ENCODE peak calls at places on chromosomes 3 and 15, in seven cellular contexts. One of them, this sample, is unnamed. For H3K4me1, the result is how much of the 10 kb centered on the place peaks cover.

GRCh38 chr3:14535616-14536015 is 4.5 kb downstream of the GRIP2 start:
- DNase-seq in IMR-90: no peak
- DNase-seq in right lobe of liver: no peak
- DNase-seq in endothelial cell of umbilical vein: no peak
- DNase-seq in heart left ventricle: peak
- DNase-seq in Peyer's patch: no peak
- DNase-seq in A549: no peak
- DNase-seq in this sample: no peak

GRCh38 chr3:122969585-122970453 is 57.7 kb downstream of the SEMA5B start:
- DNase-seq in endothelial cell of umbilical vein: no peak
- DNase-seq in A549: no peak
- DNase-seq in heart left ventricle: peak
- DNase-seq in right lobe of liver: no peak
- DNase-seq in Peyer's patch: no peak
- DNase-seq in IMR-90: peak
- DNase-seq in this sample: no peak

GRCh38 chr15:85016275-85016674 is 34.6 kb downstream of the PDE8A start:
- DNase-seq in endothelial cell of umbilical vein: no peak
- DNase-seq in Peyer's patch: no peak
- DNase-seq in A549: no peak
- DNase-seq in right lobe of liver: no peak
- DNase-seq in heart left ventricle: no peak
- DNase-seq in IMR-90: no peak
- DNase-seq in this sample: no peak

GRCh38 chr15:52866698-52867097 is 76.6 kb upstream of the ONECUT1 start:
- DNase-seq in right lobe of liver: no peak
- DNase-seq in endothelial cell of umbilical vein: no peak
- DNase-seq in A549: no peak
- DNase-seq in Peyer's patch: no peak
- DNase-seq in heart left ventricle: no peak
- DNase-seq in IMR-90: no peak
- DNase-seq in this sample: no peak

GRCh38 chr15:87874896-87875661 is 381.5 kb downstream of the NTRK3 start:
- DNase-seq in endothelial cell of umbilical vein: no peak
- DNase-seq in heart left ventricle: peak
- DNase-seq in Peyer's patch: no peak
- DNase-seq in right lobe of liver: no peak
- DNase-seq in IMR-90: peak
- DNase-seq in A549: no peak
- DNase-seq in this sample: no peak

GRCh38 chr15:60729850-60730458 is 251.0 kb upstream of the ICE2 start:
- DNase-seq in IMR-90: no peak
- DNase-seq in A549: no peak
- DNase-seq in endothelial cell of umbilical vein: no peak
- DNase-seq in Peyer's patch: no peak
- DNase-seq in right lobe of liver: no peak
- DNase-seq in heart left ventricle: no peak
- DNase-seq in this sample: no peak

GRCh38 chr15:71708741-71709140 is 101.6 kb upstream of the NR2E3 start:
- DNase-seq in heart left ventricle: peak
- DNase-seq in right lobe of liver: no peak
- DNase-seq in A549: no peak
- DNase-seq in IMR-90: peak
- DNase-seq in Peyer's patch: no peak
- DNase-seq in endothelial cell of umbilical vein: no peak
- DNase-seq in this sample: no peak

GRCh38 chr3:67064105-67064504 is 66.0 kb downstream of the KBTBD8 start:
- DNase-seq in IMR-90: peak
- DNase-seq in right lobe of liver: no peak
- DNase-seq in A549: no peak
- DNase-seq in Peyer's patch: no peak
- DNase-seq in endothelial cell of umbilical vein: peak
- DNase-seq in heart left ventricle: no peak
- DNase-seq in this sample: no peak

GRCh38 chr3:61239871-61240270 is 11.4 kb downstream of the FHIT start:
- DNase-seq in right lobe of liver: peak
- DNase-seq in endothelial cell of umbilical vein: peak
- DNase-seq in IMR-90: no peak
- DNase-seq in A549: no peak
- DNase-seq in Peyer's patch: no peak
- DNase-seq in heart left ventricle: peak
- DNase-seq in this sample: no peak

GRCh38 chr3:94453864-94454263 is 391.0 kb downstream of the NSUN3 start:
- DNase-seq in Peyer's patch: no peak
- DNase-seq in heart left ventricle: no peak
- DNase-seq in IMR-90: no peak
- DNase-seq in A549: no peak
- DNase-seq in endothelial cell of umbilical vein: no peak
- DNase-seq in right lobe of liver: no peak
- DNase-seq in this sample: no peak

GRCh38 chr3:132318451-132318850 is 1.2 kb downstream of the ACP3 start:
- DNase-seq in A549: no peak
- DNase-seq in IMR-90: peak
- DNase-seq in endothelial cell of umbilical vein: no peak
- DNase-seq in right lobe of liver: no peak
- DNase-seq in Peyer's patch: no peak
- DNase-seq in heart left ventricle: no peak
- DNase-seq in this sample: no peak

GRCh38 chr15:26294062-26294689 is 431.0 kb upstream of the ATP10A start:
- DNase-seq in endothelial cell of umbilical vein: no peak
- DNase-seq in right lobe of liver: no peak
- DNase-seq in IMR-90: no peak
- DNase-seq in heart left ventricle: peak
- DNase-seq in A549: no peak
- DNase-seq in Peyer's patch: no peak
- DNase-seq in this sample: no peak

GRCh38 chr15:64813075-64813474 is 12.4 kb downstream of the PIF1 start:
- DNase-seq in heart left ventricle: peak
- DNase-seq in endothelial cell of umbilical vein: no peak
- DNase-seq in IMR-90: peak
- DNase-seq in Peyer's patch: no peak
- DNase-seq in A549: no peak
- DNase-seq in right lobe of liver: no peak
- DNase-seq in this sample: no peak

GRCh38 chr3:100129944-100130343 is 15.6 kb upstream of the FILIP1L start:
- DNase-seq in right lobe of liver: no peak
- DNase-seq in IMR-90: no peak
- DNase-seq in Peyer's patch: no peak
- DNase-seq in endothelial cell of umbilical vein: peak
- DNase-seq in A549: no peak
- DNase-seq in heart left ventricle: no peak
- DNase-seq in this sample: no peak

GRCh38 chr15:78671626-78672211 is 30.7 kb upstream of the CHRNB4 start:
- DNase-seq in right lobe of liver: no peak
- DNase-seq in IMR-90: no peak
- DNase-seq in A549: no peak
- DNase-seq in Peyer's patch: no peak
- DNase-seq in endothelial cell of umbilical vein: no peak
- DNase-seq in heart left ventricle: peak
- DNase-seq in this sample: no peak

GRCh38 chr3:187914231-187914630 is 169.0 kb upstream of the BCL6 start:
- DNase-seq in endothelial cell of umbilical vein: no peak
- DNase-seq in IMR-90: no peak
- DNase-seq in right lobe of liver: no peak
- DNase-seq in heart left ventricle: peak
- DNase-seq in A549: no peak
- DNase-seq in Peyer's patch: no peak
- DNase-seq in this sample: peak

GRCh38 chr3:103048371-103048722 is 613.5 kb downstream of the ZPLD1 start:
- DNase-seq in endothelial cell of umbilical vein: no peak
- DNase-seq in IMR-90: no peak
- DNase-seq in right lobe of liver: no peak
- DNase-seq in heart left ventricle: no peak
- DNase-seq in Peyer's patch: no peak
- DNase-seq in A549: no peak
- DNase-seq in this sample: no peak

GRCh38 chr3:122100591-122101491 is 45.7 kb downstream of the CD86 start:
- DNase-seq in heart left ventricle: no peak
- DNase-seq in Peyer's patch: no peak
- DNase-seq in endothelial cell of umbilical vein: no peak
- DNase-seq in IMR-90: no peak
- DNase-seq in A549: no peak
- DNase-seq in right lobe of liver: no peak
- DNase-seq in this sample: no peak

GRCh38 chr3:13501527-13501926 is 21.4 kb downstream of the HDAC11 start:
- DNase-seq in right lobe of liver: no peak
- DNase-seq in IMR-90: no peak
- DNase-seq in heart left ventricle: no peak
- DNase-seq in Peyer's patch: no peak
- DNase-seq in A549: no peak
- DNase-seq in endothelial cell of umbilical vein: no peak
- DNase-seq in this sample: no peak

GRCh38 chr3:184336484-184337230 is 743 bp upstream of the FAM131A start:
- DNase-seq in right lobe of liver: no peak
- DNase-seq in endothelial cell of umbilical vein: peak
- DNase-seq in Peyer's patch: no peak
- DNase-seq in IMR-90: peak
- DNase-seq in A549: no peak
- DNase-seq in heart left ventricle: peak
- DNase-seq in this sample: peak

GRCh38 chr3:184334470-184335158 is 2.8 kb upstream of the FAM131A start:
- DNase-seq in Peyer's patch: no peak
- DNase-seq in endothelial cell of umbilical vein: peak
- DNase-seq in right lobe of liver: no peak
- DNase-seq in heart left ventricle: peak
- DNase-seq in A549: peak
- DNase-seq in IMR-90: peak
- DNase-seq in this sample: no peak

GRCh38 chr3:184337315-184337714 is at the start of gene FAM131A:
- DNase-seq in heart left ventricle: peak
- DNase-seq in A549: no peak
- DNase-seq in Peyer's patch: no peak
- DNase-seq in IMR-90: peak
- DNase-seq in endothelial cell of umbilical vein: peak
- DNase-seq in right lobe of liver: no peak
- DNase-seq in this sample: no peak

GRCh38 chr3:184335291-184335660 is 2.1 kb upstream of the FAM131A start:
- DNase-seq in right lobe of liver: no peak
- DNase-seq in IMR-90: no peak
- DNase-seq in heart left ventricle: no peak
- DNase-seq in A549: peak
- DNase-seq in Peyer's patch: no peak
- DNase-seq in endothelial cell of umbilical vein: peak
- DNase-seq in this sample: no peak

GRCh38 chr3:184335661-184336483 is 1.5 kb upstream of the FAM131A start:
- DNase-seq in IMR-90: peak
- DNase-seq in heart left ventricle: peak
- DNase-seq in right lobe of liver: peak
- DNase-seq in endothelial cell of umbilical vein: peak
- DNase-seq in A549: peak
- DNase-seq in Peyer's patch: peak
- DNase-seq in this sample: peak
- TF ChIP-seq POLR2A in IMR-90: peak
- TF ChIP-seq POLR2A in heart left ventricle: peak
- TF ChIP-seq POLR2A in right lobe of liver: peak
- TF ChIP-seq POLR2A in endothelial cell of umbilical vein: no peak
- TF ChIP-seq POLR2A in A549: peak
- TF ChIP-seq POLR2A in Peyer's patch: peak
- TF ChIP-seq POLR2A in this sample: peak

GRCh38 chr3:23961913-23962312 is 16.8 kb downstream of the NR1D2 start:
- DNase-seq in endothelial cell of umbilical vein: no peak
- DNase-seq in Peyer's patch: no peak
- DNase-seq in heart left ventricle: no peak
- DNase-seq in A549: no peak
- DNase-seq in IMR-90: no peak
- DNase-seq in right lobe of liver: no peak
- DNase-seq in this sample: peak
- H3K4me1 ChIP-seq in endothelial cell of umbilical vein: under half
- H3K4me1 ChIP-seq in Peyer's patch: under half
- H3K4me1 ChIP-seq in heart left ventricle: under half
- H3K4me1 ChIP-seq in A549: under half
- H3K4me1 ChIP-seq in IMR-90: under half
- H3K4me1 ChIP-seq in right lobe of liver: under half
- H3K4me1 ChIP-seq in this sample: half or more

GRCh38 chr15:76863123-76863522 is 42.0 kb downstream of the SCAPER start:
- DNase-seq in right lobe of liver: no peak
- DNase-seq in Peyer's patch: no peak
- DNase-seq in heart left ventricle: no peak
- DNase-seq in IMR-90: no peak
- DNase-seq in endothelial cell of umbilical vein: no peak
- DNase-seq in A549: no peak
- DNase-seq in this sample: no peak

GRCh38 chr15:76865548-76865991 is 39.6 kb downstream of the SCAPER start:
- DNase-seq in endothelial cell of umbilical vein: no peak
- DNase-seq in Peyer's patch: no peak
- DNase-seq in right lobe of liver: no peak
- DNase-seq in A549: no peak
- DNase-seq in IMR-90: peak
- DNase-seq in heart left ventricle: no peak
- DNase-seq in this sample: no peak

GRCh38 chr15:76861815-76862397 is 43.2 kb downstream of the SCAPER start:
- DNase-seq in Peyer's patch: no peak
- DNase-seq in IMR-90: no peak
- DNase-seq in heart left ventricle: no peak
- DNase-seq in A549: no peak
- DNase-seq in endothelial cell of umbilical vein: no peak
- DNase-seq in right lobe of liver: no peak
- DNase-seq in this sample: no peak

GRCh38 chr15:76863693-76864092 is 41.4 kb downstream of the SCAPER start:
- DNase-seq in heart left ventricle: no peak
- DNase-seq in right lobe of liver: no peak
- DNase-seq in A549: no peak
- DNase-seq in IMR-90: no peak
- DNase-seq in endothelial cell of umbilical vein: no peak
- DNase-seq in Peyer's patch: no peak
- DNase-seq in this sample: no peak

DNA sequence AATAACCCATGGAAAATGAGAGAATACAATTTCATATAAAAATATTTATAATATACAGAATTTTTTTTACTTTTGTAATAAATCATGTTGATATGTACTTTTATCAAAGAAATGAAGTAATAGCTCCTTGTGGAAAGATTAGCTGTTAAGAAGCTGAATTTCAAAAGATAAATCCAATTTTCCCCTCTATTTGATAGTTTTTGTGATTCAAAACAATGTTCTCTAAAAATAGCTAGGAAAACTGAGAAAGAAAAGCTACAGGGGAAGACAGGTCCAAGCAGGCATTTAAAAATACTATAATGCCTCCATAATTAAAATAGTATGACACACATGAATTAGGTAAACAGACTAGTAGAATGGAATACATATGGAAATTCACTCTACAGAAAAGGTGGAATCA is 44.9 kb downstream of the SCAPER start:
- DNase-seq in endothelial cell of umbilical vein: no peak
- DNase-seq in Peyer's patch: no peak
- DNase-seq in heart left ventricle: no peak
- DNase-seq in right lobe of liver: no peak
- DNase-seq in A549: no peak
- DNase-seq in IMR-90: no peak
- DNase-seq in this sample: no peak
- TF ChIP-seq POLR2A in endothelial cell of umbilical vein: no peak
- TF ChIP-seq POLR2A in Peyer's patch: no peak
- TF ChIP-seq POLR2A in heart left ventricle: no peak
- TF ChIP-seq POLR2A in right lobe of liver: no peak
- TF ChIP-seq POLR2A in A549: no peak
- TF ChIP-seq POLR2A in IMR-90: no peak
- TF ChIP-seq POLR2A in this sample: no peak

DNA sequence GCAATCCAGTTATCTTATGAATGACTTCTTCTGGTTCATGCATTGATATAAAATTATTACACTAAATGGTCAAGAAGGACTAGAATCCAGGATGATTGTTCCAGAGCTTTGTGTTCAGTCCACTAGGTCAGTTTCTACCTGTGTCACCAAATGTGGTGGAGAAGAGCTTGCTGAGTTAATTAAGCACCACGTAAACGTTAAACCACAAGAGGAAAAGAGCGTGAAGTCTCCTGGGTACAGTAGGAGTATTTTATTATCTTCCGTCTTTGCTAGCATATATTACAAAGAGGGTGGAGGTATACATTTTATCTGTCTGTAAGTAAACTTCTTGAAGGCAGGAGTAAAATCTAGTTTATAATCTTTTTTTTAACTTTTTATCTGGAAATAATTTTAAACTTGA is 23.5 kb downstream of the CHP1 start:
- DNase-seq in IMR-90: no peak
- DNase-seq in heart left ventricle: no peak
- DNase-seq in endothelial cell of umbilical vein: no peak
- DNase-seq in right lobe of liver: no peak
- DNase-seq in Peyer's patch: no peak
- DNase-seq in A549: no peak
- DNase-seq in this sample: no peak
- H3K4me1 ChIP-seq in IMR-90: under half
- H3K4me1 ChIP-seq in heart left ventricle: under half
- H3K4me1 ChIP-seq in endothelial cell of umbilical vein: under half
- H3K4me1 ChIP-seq in right lobe of liver: under half
- H3K4me1 ChIP-seq in Peyer's patch: under half
- H3K4me1 ChIP-seq in A549: half or more
- H3K4me1 ChIP-seq in this sample: under half

This sample was measured in gastrocnemius medialis.